ENCODE peak calls at places on chromosomes 13 and 19, in six cellular contexts. D, L, Z, B, C and Q are unnamed samples.

GRCh38 chr19:55670280-55671053 is 4.6 kb upstream of the EPN1 start:
- DNase-seq in D (no peak), L (peak), Z (no peak), B (no peak), C (peak), Q (no peak)

GRCh38 chr19:54485846-54486245 is 12.8 kb upstream of the CDC42EP5 start:
- DNase-seq in D (no peak), L (no peak), Z (no peak), B (no peak), C (no peak), Q (no peak)

GRCh38 chr13:113740286-113740556 is 18.8 kb upstream of the TMEM255B start:
- DNase-seq in D (no peak), L (no peak), Z (no peak), B (no peak), C (no peak), Q (no peak)

GRCh38 chr13:37701306-37701705 is 102.7 kb upstream of the POSTN start:
- DNase-seq in D (no peak), L (no peak), Z (no peak), B (no peak), C (no peak), Q (no peak)

GRCh38 chr19:7923295-7924191 is 2.4 kb downstream of the CTXN1 start:
- DNase-seq in D (no peak), L (no peak), Z (no peak), B (no peak), C (no peak), Q (no peak)

GRCh38 chr19:18594824-18595373 is 6.3 kb downstream of the REX1BD start:
- DNase-seq in D (no peak), L (no peak), Z (no peak), B (no peak), C (no peak), Q (no peak)

GRCh38 chr13:34452831-34453230 is 489.2 kb upstream of the NBEA start:
- DNase-seq in D (no peak), L (no peak), Z (no peak), B (no peak), C (no peak), Q (no peak)

GRCh38 chr13:114108894-114109293 is 23.5 kb downstream of the RASA3 start:
- DNase-seq in D (no peak), L (no peak), Z (no peak), B (no peak), C (no peak), Q (no peak)

GRCh38 chr19:46602392-46603194 is 1.5 kb downstream of the CALM3 start:
- DNase-seq in D (peak), L (no peak), Z (no peak), B (no peak), C (peak), Q (no peak)

GRCh38 chr13:21849323-21849722 is 178.4 kb downstream of the FGF9 start:
- DNase-seq in D (peak), L (no peak), Z (peak), B (no peak), C (peak), Q (no peak)

GRCh38 chr13:98478134-98479129 is 98.5 kb downstream of the STK24 start:
- DNase-seq in D (no peak), L (no peak), Z (no peak), B (no peak), C (no peak), Q (no peak)

GRCh38 chr19:53881482-53882390 is at the start of gene PRKCG:
- DNase-seq in D (peak), L (no peak), Z (peak), B (peak), C (no peak), Q (no peak)

GRCh38 chr13:28583661-28584091 is 75.3 kb upstream of the POMP start:
- DNase-seq in D (no peak), L (no peak), Z (no peak), B (no peak), C (no peak), Q (no peak)

GRCh38 chr19:52498571-52498970 is 28.9 kb upstream of the ZNF808 start:
- DNase-seq in D (no peak), L (no peak), Z (no peak), B (no peak), C (no peak), Q (no peak)

GRCh38 chr13:81540777-81541176 is 1199.9 kb upstream of the SPRY2 start:
- DNase-seq in D (peak), L (no peak), Z (no peak), B (no peak), C (no peak), Q (no peak)

GRCh38 chr19:1889907-1890306 is 4.6 kb upstream of the ABHD17A start:
- DNase-seq in D (no peak), L (no peak), Z (no peak), B (no peak), C (no peak), Q (no peak)

GRCh38 chr19:32674153-32674958 is 624 bp downstream of the ANKRD27 start:
- DNase-seq in D (no peak), L (no peak), Z (no peak), B (no peak), C (no peak), Q (peak)

GRCh38 chr19:18304496-18305312 is 18.2 kb downstream of the LSM4 start:
- DNase-seq in D (peak), L (no peak), Z (peak), B (peak), C (peak), Q (peak)

GRCh38 chr13:101708115-101708514 is 255.6 kb downstream of the ITGBL1 start:
- DNase-seq in D (no peak), L (no peak), Z (no peak), B (no peak), C (no peak), Q (no peak)

GRCh38 chr19:43623889-43624670 is 4.7 kb upstream of the ZNF428 start:
- DNase-seq in D (no peak), L (no peak), Z (no peak), B (no peak), C (no peak), Q (no peak)

GRCh38 chr13:44853641-44854040 is 135.6 kb downstream of the NUFIP1 start:
- DNase-seq in D (peak), L (no peak), Z (no peak), B (no peak), C (no peak), Q (no peak)

GRCh38 chr13:73482556-73482955 is 423.8 kb downstream of the KLF5 start:
- DNase-seq in D (no peak), L (no peak), Z (no peak), B (no peak), C (no peak), Q (no peak)

GRCh38 chr13:29081036-29081435 is 260.9 kb downstream of the MTUS2 start:
- DNase-seq in D (no peak), L (no peak), Z (peak), B (no peak), C (no peak), Q (no peak)

GRCh38 chr13:58960909-58961308 is 1202.8 kb downstream of the DIAPH3 start:
- DNase-seq in D (peak), L (no peak), Z (no peak), B (no peak), C (peak), Q (no peak)

GRCh38 chr19:12364391-12365093 is 941 bp downstream of the ZNF442 start:
- DNase-seq in D (peak), L (no peak), Z (no peak), B (no peak), C (peak), Q (no peak)

GRCh38 chr19:18468930-18469244 is 31.0 kb upstream of the ISYNA1 start:
- DNase-seq in D (no peak), L (no peak), Z (no peak), B (no peak), C (no peak), Q (no peak)

GRCh38 chr13:76848596-76848995 is 37.6 kb downstream of the KCTD12 start:
- DNase-seq in D (no peak), L (no peak), Z (no peak), B (no peak), C (no peak), Q (no peak)

GRCh38 chr19:2711175-2711936 is 8.9 kb upstream of the GNG7 start:
- DNase-seq in D (no peak), L (no peak), Z (peak), B (no peak), C (no peak), Q (no peak)

GRCh38 chr19:49809155-49809986 is 3.7 kb downstream of the FUZ start:
- DNase-seq in D (peak), L (peak), Z (peak), B (no peak), C (no peak), Q (no peak)

GRCh38 chr19:18049390-18049789 is 37.3 kb downstream of the IL12RB1 start:
- DNase-seq in D (no peak), L (no peak), Z (no peak), B (no peak), C (no peak), Q (no peak)

GRCh38 chr19:35549174-35549788 is 3.9 kb downstream of the TMEM147 start:
- DNase-seq in D (peak), L (peak), Z (peak), B (peak), C (peak), Q (peak)

GRCh38 chr13:111516712-111517640 is 196.5 kb downstream of the TEX29 start:
- DNase-seq in D (no peak), L (peak), Z (no peak), B (no peak), C (no peak), Q (no peak)

GRCh38 chr19:9935409-9936062 is 779 bp downstream of the OLFM2 start:
- DNase-seq in D (peak), L (no peak), Z (no peak), B (no peak), C (no peak), Q (no peak)

GRCh38 chr13:28467886-28468519 is 26.9 kb downstream of the FLT1 start:
- DNase-seq in D (no peak), L (no peak), Z (no peak), B (no peak), C (no peak), Q (no peak)

GRCh38 chr19:19594371-19594770 is 24.1 kb downstream of the PBX4 start:
- DNase-seq in D (no peak), L (no peak), Z (no peak), B (no peak), C (no peak), Q (no peak)

GRCh38 chr19:46042252-46042883 is 1.6 kb upstream of the IGFL4 start:
- DNase-seq in D (no peak), L (no peak), Z (no peak), B (no peak), C (no peak), Q (no peak)

GRCh38 chr13:34708914-34709313 is 233.2 kb upstream of the NBEA start:
- DNase-seq in D (no peak), L (no peak), Z (no peak), B (no peak), C (no peak), Q (no peak)

GRCh38 chr13:40220299-40220935 is 446.0 kb downstream of the FOXO1 start:
- DNase-seq in D (no peak), L (no peak), Z (no peak), B (no peak), C (no peak), Q (no peak)